ENCODE peak calls at places on chromosomes 3 and 15, in four cellular contexts. Y, M, H and P are unnamed samples.
A peak's percentile ranks its signal among the peaks of the same experiment; 100 is the strongest.

GRCh38 chr15:76181705-76182107 is 121.9 kb downstream of the TMEM266 start:
- DNase-seq in M (no peak), H (no peak), Y (no peak), P (no peak)

GRCh38 chr3:184549793-184550585 is 11.6 kb upstream of the EPHB3 start:
- DNase-seq in Y (no peak), H (no peak), M (no peak), P (no peak)

GRCh38 chr15:101411085-101411484 is 78.4 kb downstream of the PCSK6 start:
- DNase-seq in H (no peak), Y (no peak), M (no peak), P (no peak)

GRCh38 chr3:107753494-107753893 is 230.7 kb downstream of the BBX start:
- DNase-seq in Y (no peak), H (no peak), M (peak; percentile 37), P (peak; percentile 14)

GRCh38 chr3:30286007-30286669 is 320.3 kb upstream of the TGFBR2 start:
- DNase-seq in Y (peak; percentile 89), M (peak; percentile 97), H (peak; percentile 80), P (peak; percentile 87)

GRCh38 chr15:69305204-69305931 is 6.7 kb downstream of the PAQR5 start:
- DNase-seq in H (peak; percentile 69), M (peak; percentile 85), Y (no peak), P (peak; percentile 77)

GRCh38 chr3:155302476-155302875 is 9.0 kb upstream of the STRIT1 start:
- DNase-seq in Y (no peak), M (peak; percentile 69), H (no peak), P (no peak)

GRCh38 chr3:117104381-117104780 is 394.8 kb downstream of the TUSC7 start:
- DNase-seq in H (no peak), M (no peak), Y (no peak), P (no peak)

GRCh38 chr3:149658444-149659172 is 783 bp upstream of the WWTR1 start:
- DNase-seq in M (peak; percentile 90), Y (peak; percentile 88), H (no peak), P (peak; percentile 58)

GRCh38 chr15:36961956-36962355 is 138.4 kb downstream of the MEIS2 start:
- DNase-seq in H (no peak), Y (no peak), M (peak; percentile 19), P (no peak)

GRCh38 chr3:13770390-13771169 is 109.3 kb downstream of the WNT7A start:
- DNase-seq in H (no peak), M (no peak), Y (no peak), P (no peak)

GRCh38 chr3:155370198-155370597 is 76.7 kb upstream of the STRIT1 start:
- DNase-seq in M (no peak), Y (peak; percentile 67), H (no peak), P (no peak)

GRCh38 chr3:178325330-178325729 is 210.9 kb upstream of the KCNMB2 start:
- DNase-seq in Y (no peak), H (peak; percentile 37), M (peak; percentile 77), P (no peak)

GRCh38 chr3:141071681-141072260 is 20.6 kb downstream of the SPSB4 start:
- DNase-seq in M (no peak), Y (no peak), H (no peak), P (no peak)

GRCh38 chr3:171428321-171428787 is 31.9 kb downstream of the TNIK start:
- DNase-seq in M (no peak), H (no peak), Y (no peak), P (no peak)

GRCh38 chr3:90069748-90070147 is 962.3 kb downstream of the EPHA3 start:
- DNase-seq in M (peak; percentile 23), H (no peak), Y (no peak), P (no peak)

GRCh38 chr3:14130230-14130629 is 5.4 kb downstream of the TMEM43 start:
- DNase-seq in M (no peak), H (no peak), Y (no peak), P (no peak)

GRCh38 chr15:92666780-92667179 is 11.2 kb upstream of the FAM174B start:
- DNase-seq in M (no peak), H (no peak), Y (peak; percentile 70), P (no peak)

GRCh38 chr3:72171461-72171860 is 386.5 kb upstream of the PROK2 start:
- DNase-seq in H (no peak), M (no peak), Y (no peak), P (no peak)

GRCh38 chr15:56440226-56440770 is 24.6 kb downstream of the MNS1 start:
- DNase-seq in M (no peak), H (no peak), Y (no peak), P (no peak)

GRCh38 chr3:10594915-10595314 is 89.5 kb upstream of the ATP2B2 start:
- DNase-seq in M (peak; percentile 65), Y (no peak), H (no peak), P (peak; percentile 57)

GRCh38 chr3:174156200-174156599 is 702.9 kb upstream of the NAALADL2 start:
- DNase-seq in M (peak; percentile 28), H (no peak), Y (no peak), P (no peak)

GRCh38 chr3:132164469-132165092 is 129.8 kb upstream of the CPNE4 start:
- DNase-seq in Y (no peak), H (no peak), M (peak; percentile 16), P (no peak)

GRCh38 chr3:72591522-72592421 is 256.5 kb downstream of the SHQ1 start:
- DNase-seq in H (peak; percentile 87), M (peak; percentile 82), Y (no peak), P (peak; percentile 76)

GRCh38 chr3:167783781-167784180 is 48.3 kb downstream of the SERPINI1 start:
- DNase-seq in H (no peak), Y (no peak), M (peak; percentile 53), P (no peak)

GRCh38 chr3:32452009-32452408 is 50.6 kb downstream of the CMTM6 start:
- DNase-seq in H (no peak), M (no peak), Y (no peak), P (no peak)

GRCh38 chr3:124032351-124032880 is 40.5 kb upstream of the ROPN1 start:
- DNase-seq in H (no peak), Y (peak; percentile 61), M (peak; percentile 10), P (no peak)

GRCh38 chr3:58246148-58247051 is 8.8 kb downstream of the ABHD6 start:
- DNase-seq in H (no peak), M (no peak), Y (no peak), P (no peak)

GRCh38 chr3:170585008-170585936 is 603 bp downstream of the SLC7A14 start:
- DNase-seq in M (no peak), Y (no peak), H (no peak), P (no peak)

GRCh38 chr15:81400640-81401236 is 26.7 kb upstream of the TMC3 start:
- DNase-seq in Y (no peak), M (peak; percentile 58), H (peak; percentile 7), P (peak; percentile 21)

GRCh38 chr3:64925575-64925974 is 237.8 kb upstream of the ADAMTS9 start:
- DNase-seq in Y (no peak), H (no peak), M (no peak), P (no peak)

GRCh38 chr15:35477853-35478252 is 68.1 kb downstream of the DPH6 start:
- DNase-seq in Y (no peak), H (no peak), M (no peak), P (no peak)
- H3K4me3 ChIP-seq in Y (no peak overlapping the region), H (no peak overlapping the region), M (no peak overlapping the region), P (no peak overlapping the region)

GRCh38 chr15:66923438-66923881 is 141.9 kb upstream of the SMAD3 start:
- DNase-seq in Y (no peak), M (peak; percentile 14), H (no peak), P (no peak)
- TF ChIP-seq CTCF in Y (peak; percentile 22), M (peak; percentile 66), H (peak; percentile 49), P (peak; percentile 70)

GRCh38 chr15:70487380-70487725 is 276.0 kb downstream of the UACA start:
- DNase-seq in H (no peak), M (no peak), Y (no peak), P (no peak)
- H3K4me3 ChIP-seq in H (no peak overlapping the region), M (no peak overlapping the region), Y (no peak overlapping the region), P (no peak overlapping the region)

GRCh38 chr3:160754855-160755747 is 930 bp upstream of the PPM1L start:
- DNase-seq in Y (peak; percentile 95), H (peak; percentile 65), M (peak; percentile 93), P (peak; percentile 58)

GRCh38 chr3:160757624-160758106 is 1.6 kb downstream of the PPM1L start:
- DNase-seq in Y (no peak), M (no peak), H (no peak), P (no peak)

GRCh38 chr3:160754371-160754854 is 1.6 kb upstream of the PPM1L start:
- DNase-seq in H (peak; percentile 14), Y (peak; percentile 63), M (peak; percentile 61), P (no peak)

GRCh38 chr3:160756907-160757623 is 1.0 kb downstream of the PPM1L start:
- DNase-seq in Y (peak; percentile 61), H (no peak), M (no peak), P (no peak)

GRCh38 chr3:160755776-160756304 is at the start of gene PPM1L:
- DNase-seq in H (no peak), Y (peak; percentile 68), M (peak; percentile 52), P (no peak)
- TF ChIP-seq CTCF in H (no peak), Y (no peak), M (no peak), P (no peak)

DNA sequence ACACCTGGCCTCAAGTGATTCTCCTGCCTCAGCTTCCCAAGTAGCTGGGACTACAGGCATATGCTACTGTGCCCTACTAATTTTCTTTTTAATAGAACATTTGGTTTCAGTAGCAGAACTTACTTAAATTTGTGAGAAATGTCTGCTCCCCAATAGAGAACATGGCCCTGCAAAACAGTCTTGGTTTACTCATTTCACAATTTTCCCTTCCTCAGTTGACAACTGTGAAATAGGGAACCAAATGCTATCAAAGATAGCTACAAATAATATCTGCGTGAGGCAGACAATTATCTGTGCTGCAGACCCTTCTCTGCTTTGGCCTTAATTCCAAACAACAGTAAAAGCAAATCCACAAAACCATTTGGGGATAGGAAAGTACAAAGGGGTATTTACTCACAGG is 22.6 kb downstream of the METTL6 start:
- DNase-seq in Y (no peak), M (no peak), H (no peak), P (no peak)
- H3K4me3 ChIP-seq in Y (no peak overlapping the region), M (no peak overlapping the region), H (no peak overlapping the region), P (no peak overlapping the region)

DNA sequence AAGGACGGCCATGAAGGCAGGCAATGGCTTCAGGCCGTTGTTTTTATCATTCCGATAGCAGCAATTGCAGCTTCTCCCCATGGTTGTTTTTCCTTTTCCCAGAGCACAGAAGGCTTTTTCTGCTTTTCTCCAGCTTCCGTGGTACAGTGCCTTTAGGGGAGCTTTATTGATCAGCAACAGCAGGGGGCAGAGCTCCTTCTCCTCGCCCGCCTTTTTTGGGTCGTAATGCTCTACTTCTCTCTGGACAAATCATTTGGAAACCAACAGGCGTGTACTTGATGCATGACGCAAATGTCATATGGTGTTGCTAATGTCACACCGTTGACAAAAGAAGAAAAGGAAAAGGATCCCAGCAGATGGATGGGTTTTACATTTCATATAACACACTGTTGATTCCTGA is 79.7 kb upstream of the SNRK start:
- DNase-seq in H (no peak), M (no peak), Y (peak; percentile 2), P (no peak)
- TF ChIP-seq CTCF in H (no peak), M (peak; percentile 2), Y (no peak), P (no peak)

DNA sequence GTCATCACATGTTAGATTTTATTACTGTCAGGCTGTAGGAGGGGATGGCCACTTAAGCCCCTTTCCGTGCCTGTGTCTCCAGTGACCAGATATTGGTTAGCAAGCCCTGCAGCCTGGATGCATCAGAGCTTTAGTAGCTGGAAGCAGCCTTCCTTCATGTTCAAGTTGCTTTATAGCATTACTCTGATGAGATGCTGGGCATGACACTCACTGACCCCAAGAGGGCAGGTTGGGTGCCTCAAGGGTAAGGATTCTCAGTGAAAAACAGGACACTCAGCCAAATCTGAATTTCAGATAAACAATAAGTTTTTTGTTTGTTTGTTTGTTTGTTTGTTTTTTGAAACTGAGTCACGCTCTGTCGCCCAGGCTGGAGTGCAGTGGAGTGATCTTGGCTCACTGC is 68.5 kb upstream of the PTX3 start:
- DNase-seq in M (no peak), Y (no peak), H (no peak), P (no peak)
- H3K4me3 ChIP-seq in M (no peak overlapping the region), Y (no peak overlapping the region), H (no peak overlapping the region), P (no peak overlapping the region)

GRCh38 chr3:84965141-84965540 is 6.4 kb downstream of the CADM2 start:
- DNase-seq in Y (no peak), M (peak; percentile 24), H (no peak), P (no peak)
- TF ChIP-seq CTCF in Y (peak; percentile 11), M (no peak), H (no peak), P (no peak)